ENCODE peak calls at places on chromosomes 12 and 14, in seven cellular contexts. S, H, T, O, P, U and Y are unnamed samples.

GRCh38 chr14:65070710-65071033 is 31.6 kb downstream of the MAX start:
- DNase-seq in T (peak; percentile 64), O (no peak), S (no peak), H (no peak), P (no peak), U (no peak), Y (no peak)

GRCh38 chr12:66633676-66634075 is 45.2 kb downstream of the GRIP1 start:
- DNase-seq in P (no peak), O (no peak), U (no peak), H (no peak), S (no peak), T (no peak), Y (no peak)

GRCh38 chr12:125971981-125972380 is 906.7 kb downstream of the AACS start:
- DNase-seq in T (no peak), S (no peak), P (no peak), U (no peak), O (no peak), H (no peak), Y (no peak)

GRCh38 chr12:112686373-112686772 is 105.2 kb upstream of the RPH3A start:
- DNase-seq in O (no peak), U (no peak), P (no peak), T (no peak), H (no peak), S (no peak), Y (no peak)

GRCh38 chr14:72962829-72963312 is 36.6 kb downstream of the DCAF4 start:
- DNase-seq in T (no peak), U (peak; percentile 54), O (no peak), P (peak; percentile 48), S (peak; percentile 67), H (no peak), Y (no peak)

GRCh38 chr12:459430-460258 is at the start of gene B4GALNT3:
- DNase-seq in O (peak; percentile 53), H (no peak), U (no peak), S (peak; percentile 21), T (peak; percentile 88), P (no peak), Y (peak; percentile 51)

GRCh38 chr12:104763163-104763805 is 194.8 kb downstream of the SLC41A2 start:
- DNase-seq in S (peak; percentile 19), P (no peak), O (no peak), U (no peak), H (no peak), T (no peak), Y (no peak)

GRCh38 chr12:6891637-6892036 is 13.0 kb upstream of the LRRC23 start:
- DNase-seq in S (no peak), O (no peak), H (no peak), U (no peak), P (no peak), T (no peak), Y (no peak)

GRCh38 chr12:132559652-132560420 is 50.5 kb downstream of the LRCOL1 start:
- DNase-seq in P (peak; percentile 6), U (no peak), H (no peak), O (peak; percentile 79), S (peak; percentile 81), T (peak; percentile 98), Y (peak; percentile 63)

GRCh38 chr12:57069522-57069921 is 9.1 kb downstream of the NEMP1 start:
- DNase-seq in H (no peak), P (peak; percentile 81), S (peak; percentile 84), T (peak; percentile 59), U (no peak), O (no peak), Y (no peak)

GRCh38 chr14:64729386-64730060 is 25.3 kb downstream of the PLEKHG3 start:
- DNase-seq in O (no peak), H (no peak), U (no peak), T (no peak), P (no peak), S (no peak), Y (no peak)

GRCh38 chr12:42812086-42812485 is 222.5 kb upstream of the PRICKLE1 start:
- DNase-seq in P (no peak), T (no peak), S (no peak), O (no peak), U (no peak), H (no peak), Y (no peak)

GRCh38 chr12:12474471-12474928 is 88.2 kb downstream of the DUSP16 start:
- DNase-seq in T (no peak), O (no peak), U (no peak), S (peak; percentile 54), P (no peak), H (no peak), Y (no peak)

GRCh38 chr14:60649815-60650381 is 621 bp upstream of the SIX1 start:
- DNase-seq in H (no peak), O (no peak), P (no peak), T (no peak), U (no peak), S (no peak), Y (no peak)

GRCh38 chr12:6315184-6315583 is 4.7 kb downstream of the PLEKHG6 start:
- DNase-seq in U (no peak), S (no peak), P (no peak), O (no peak), H (no peak), T (no peak), Y (no peak)

GRCh38 chr12:39830862-39831520 is 211.4 kb upstream of the ABCD2 start:
- DNase-seq in O (no peak), S (no peak), P (no peak), U (no peak), H (no peak), T (no peak), Y (no peak)

GRCh38 chr14:75315143-75315542 is 36.5 kb downstream of the FOS start:
- DNase-seq in H (no peak), O (no peak), U (no peak), P (no peak), S (no peak), T (peak; percentile 45), Y (no peak)

GRCh38 chr12:23699031-23699430 is 250.4 kb downstream of the SOX5 start:
- DNase-seq in U (no peak), H (no peak), S (no peak), P (no peak), T (no peak), O (no peak), Y (no peak)

GRCh38 chr14:92560106-92560865 is 46.7 kb downstream of the RIN3 start:
- DNase-seq in S (no peak), T (no peak), U (no peak), P (no peak), H (no peak), O (no peak), Y (no peak)

GRCh38 chr12:11833174-11833895 is 183.9 kb downstream of the ETV6 start:
- DNase-seq in T (no peak), U (no peak), P (no peak), H (no peak), S (no peak), O (no peak), Y (no peak)

GRCh38 chr12:116318738-116319050 is 41.2 kb upstream of the MED13L start:
- DNase-seq in U (no peak), S (no peak), O (no peak), H (no peak), T (no peak), P (no peak), Y (no peak)
- TF ChIP-seq TAF1 in U (no peak), S (no peak), O (no peak), H (no peak), T (no peak), P (no peak), Y (no peak)

GRCh38 chr12:114676142-114676741 is 7.7 kb downstream of the TBX3 start:
- DNase-seq in T (no peak), P (no peak), U (no peak), S (no peak), O (no peak), H (no peak), Y (no peak)
- TF ChIP-seq TAF1 in T (no peak), P (no peak), U (no peak), S (no peak), O (no peak), H (no peak), Y (no peak)

GRCh38 chr12:107025691-107026090 is 38.7 kb upstream of the MTERF2 start:
- DNase-seq in S (no peak), H (no peak), O (no peak), T (no peak), U (no peak), P (no peak), Y (no peak)
- TF ChIP-seq TAF1 in S (no peak), H (no peak), O (no peak), T (no peak), U (no peak), P (no peak), Y (no peak)

DNA sequence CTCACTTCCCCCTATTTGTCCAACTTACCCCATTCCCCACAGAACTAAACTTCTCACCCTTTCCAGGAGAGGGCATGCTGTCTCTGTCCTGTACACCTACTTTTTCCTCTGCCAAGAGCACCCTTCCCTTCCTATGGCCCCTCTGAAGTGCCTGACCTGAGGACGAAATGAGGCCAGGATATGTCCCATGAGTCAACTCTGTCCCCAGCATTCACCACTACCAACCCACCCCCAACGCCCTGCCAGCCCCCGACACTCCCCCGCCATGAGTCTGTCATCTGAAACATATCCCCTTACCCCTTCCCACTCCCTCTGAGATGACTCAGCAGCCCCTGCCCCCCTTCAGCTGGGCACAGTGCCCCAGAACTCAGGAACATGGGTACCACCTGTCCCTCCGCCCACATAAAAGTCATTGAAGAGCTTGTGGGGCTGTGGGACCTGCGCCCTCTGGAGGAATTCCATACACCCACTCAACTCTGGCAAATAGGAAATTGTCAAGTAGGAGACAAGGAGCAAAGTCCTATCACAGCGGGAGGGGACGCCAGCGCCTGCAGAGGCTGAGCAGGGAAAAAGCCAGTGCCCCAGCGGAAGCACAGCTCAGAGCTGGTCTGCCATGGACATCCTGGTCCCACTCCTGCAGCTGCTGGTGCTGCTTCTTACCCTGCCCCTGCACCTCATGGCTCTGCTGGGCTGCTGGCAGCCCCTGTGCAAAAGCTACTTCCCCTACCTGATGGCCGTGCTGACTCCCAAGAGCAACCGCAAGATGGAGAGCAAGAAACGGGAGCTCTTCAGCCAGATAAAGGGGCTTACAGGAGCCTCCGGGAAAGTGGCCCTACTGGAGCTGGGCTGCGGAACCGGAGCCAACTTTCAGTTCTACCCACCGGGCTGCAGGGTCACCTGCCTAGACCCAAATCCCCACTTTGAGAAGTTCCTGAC is 26.3 kb downstream of the ITGA7 start:
- DNase-seq in O (no peak), P (peak; percentile 92), H (no peak), S (peak; percentile 71), U (peak; percentile 61), T (no peak), Y (no peak)
- TF ChIP-seq TAF1 in O (no peak), P (peak; percentile 88), H (no peak), S (no peak), U (peak; percentile 46), T (no peak), Y (no peak)

DNA sequence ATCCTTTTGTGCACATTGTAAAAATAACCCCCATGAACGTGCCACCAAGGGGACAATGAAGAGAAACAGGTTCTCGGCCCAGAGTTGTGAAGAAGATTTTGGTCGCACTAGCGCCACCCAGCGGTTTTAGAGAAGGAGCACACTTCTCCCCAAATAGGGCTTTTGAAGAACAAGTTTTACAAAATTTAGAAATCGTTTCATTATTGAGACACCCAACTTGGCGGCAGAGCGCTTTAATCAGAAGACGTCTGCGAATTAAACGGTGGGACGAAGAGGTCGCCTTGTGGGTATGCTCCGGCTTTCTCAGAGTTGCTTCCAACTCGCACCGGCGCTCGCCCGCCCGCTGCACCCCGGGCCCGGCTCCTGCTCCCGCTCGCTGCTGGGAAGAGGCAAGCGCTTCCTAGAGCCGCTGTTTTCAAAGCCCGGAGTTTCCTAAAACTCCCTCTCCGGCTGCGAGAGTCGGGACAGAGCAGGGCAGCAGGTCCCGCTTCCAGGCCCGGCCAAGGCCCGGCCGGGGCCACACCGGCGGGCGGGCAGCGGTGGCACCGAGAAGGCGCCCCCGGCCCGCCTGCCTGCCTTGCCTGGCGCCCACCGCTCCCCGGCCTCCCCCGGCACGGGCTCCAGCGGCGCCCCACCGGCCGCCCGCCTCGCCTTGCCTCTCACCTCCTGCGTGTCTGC is 672 bp downstream of the FOXA1 start:
- DNase-seq in T (peak; percentile 53), P (peak; percentile 99), U (no peak), O (no peak), H (no peak), S (peak; percentile 89), Y (no peak)
- TF ChIP-seq TAF1 in T (no peak), P (peak; percentile 29), U (no peak), O (no peak), H (no peak), S (no peak), Y (no peak)